ENCODE peak calls at places on chromosomes 12 and 14, in four cellular contexts. One of them, this sample, is unnamed.

GRCh38 chr14:92931681-92932447 is 8.9 kb downstream of the CHGA start:
- DNase-seq in NCI-H1092: no peak
- DNase-seq in stimulated activated CD4-positive, alpha-beta T cell treated with anti-CD3 and anti-CD28 coated beads, Interleukin-4, amount 100 ng/mL, for 24 hours: no peak
- DNase-seq in stimulated activated CD8-positive, alpha-beta memory T cell treated with anti-CD3 and anti-CD28 coated beads, Interleukin-7, amount 100 ng/mL, for 24 hours: no peak
- DNase-seq in this sample: no peak

GRCh38 chr12:115922952-115923564 is 354.4 kb downstream of the MED13L start:
- DNase-seq in NCI-H1092: no peak
- DNase-seq in stimulated activated CD4-positive, alpha-beta T cell treated with anti-CD3 and anti-CD28 coated beads, Interleukin-4, amount 100 ng/mL, for 24 hours: no peak
- DNase-seq in stimulated activated CD8-positive, alpha-beta memory T cell treated with anti-CD3 and anti-CD28 coated beads, Interleukin-7, amount 100 ng/mL, for 24 hours: no peak
- DNase-seq in this sample: peak

GRCh38 chr14:99454246-99454645 is 26.4 kb downstream of the SETD3 start:
- DNase-seq in NCI-H1092: no peak
- DNase-seq in stimulated activated CD8-positive, alpha-beta memory T cell treated with anti-CD3 and anti-CD28 coated beads, Interleukin-7, amount 100 ng/mL, for 24 hours: no peak
- DNase-seq in stimulated activated CD4-positive, alpha-beta T cell treated with anti-CD3 and anti-CD28 coated beads, Interleukin-4, amount 100 ng/mL, for 24 hours: no peak
- DNase-seq in this sample: no peak

GRCh38 chr14:81400202-81400678 is at the start of gene STON2:
- DNase-seq in stimulated activated CD4-positive, alpha-beta T cell treated with anti-CD3 and anti-CD28 coated beads, Interleukin-4, amount 100 ng/mL, for 24 hours: peak
- DNase-seq in stimulated activated CD8-positive, alpha-beta memory T cell treated with anti-CD3 and anti-CD28 coated beads, Interleukin-7, amount 100 ng/mL, for 24 hours: no peak
- DNase-seq in NCI-H1092: peak
- DNase-seq in this sample: peak

GRCh38 chr12:52032431-52032796 is 18.8 kb upstream of the NR4A1 start:
- DNase-seq in NCI-H1092: no peak
- DNase-seq in stimulated activated CD4-positive, alpha-beta T cell treated with anti-CD3 and anti-CD28 coated beads, Interleukin-4, amount 100 ng/mL, for 24 hours: no peak
- DNase-seq in stimulated activated CD8-positive, alpha-beta memory T cell treated with anti-CD3 and anti-CD28 coated beads, Interleukin-7, amount 100 ng/mL, for 24 hours: no peak
- DNase-seq in this sample: no peak

GRCh38 chr12:72388322-72388721 is 116.2 kb downstream of the TRHDE start:
- DNase-seq in stimulated activated CD8-positive, alpha-beta memory T cell treated with anti-CD3 and anti-CD28 coated beads, Interleukin-7, amount 100 ng/mL, for 24 hours: no peak
- DNase-seq in stimulated activated CD4-positive, alpha-beta T cell treated with anti-CD3 and anti-CD28 coated beads, Interleukin-4, amount 100 ng/mL, for 24 hours: no peak
- DNase-seq in NCI-H1092: no peak
- DNase-seq in this sample: no peak

GRCh38 chr12:47904647-47905312 is at the start of gene VDR:
- DNase-seq in stimulated activated CD4-positive, alpha-beta T cell treated with anti-CD3 and anti-CD28 coated beads, Interleukin-4, amount 100 ng/mL, for 24 hours: peak
- DNase-seq in NCI-H1092: peak
- DNase-seq in stimulated activated CD8-positive, alpha-beta memory T cell treated with anti-CD3 and anti-CD28 coated beads, Interleukin-7, amount 100 ng/mL, for 24 hours: peak
- DNase-seq in this sample: no peak

GRCh38 chr14:49193365-49194050 is 392.7 kb downstream of the RPS29 start:
- DNase-seq in stimulated activated CD8-positive, alpha-beta memory T cell treated with anti-CD3 and anti-CD28 coated beads, Interleukin-7, amount 100 ng/mL, for 24 hours: no peak
- DNase-seq in NCI-H1092: no peak
- DNase-seq in stimulated activated CD4-positive, alpha-beta T cell treated with anti-CD3 and anti-CD28 coated beads, Interleukin-4, amount 100 ng/mL, for 24 hours: no peak
- DNase-seq in this sample: no peak

GRCh38 chr12:124684496-124684895 is 117.1 kb upstream of the NCOR2 start:
- DNase-seq in stimulated activated CD4-positive, alpha-beta T cell treated with anti-CD3 and anti-CD28 coated beads, Interleukin-4, amount 100 ng/mL, for 24 hours: no peak
- DNase-seq in stimulated activated CD8-positive, alpha-beta memory T cell treated with anti-CD3 and anti-CD28 coated beads, Interleukin-7, amount 100 ng/mL, for 24 hours: no peak
- DNase-seq in NCI-H1092: no peak
- DNase-seq in this sample: no peak

GRCh38 chr12:52044284-52044983 is 6.8 kb upstream of the NR4A1 start:
- DNase-seq in stimulated activated CD4-positive, alpha-beta T cell treated with anti-CD3 and anti-CD28 coated beads, Interleukin-4, amount 100 ng/mL, for 24 hours: no peak
- DNase-seq in NCI-H1092: no peak
- DNase-seq in stimulated activated CD8-positive, alpha-beta memory T cell treated with anti-CD3 and anti-CD28 coated beads, Interleukin-7, amount 100 ng/mL, for 24 hours: no peak
- DNase-seq in this sample: no peak

GRCh38 chr12:29223431-29223830 is 74.4 kb downstream of the FAR2 start:
- DNase-seq in NCI-H1092: no peak
- DNase-seq in stimulated activated CD8-positive, alpha-beta memory T cell treated with anti-CD3 and anti-CD28 coated beads, Interleukin-7, amount 100 ng/mL, for 24 hours: no peak
- DNase-seq in stimulated activated CD4-positive, alpha-beta T cell treated with anti-CD3 and anti-CD28 coated beads, Interleukin-4, amount 100 ng/mL, for 24 hours: no peak
- DNase-seq in this sample: no peak

GRCh38 chr14:70086685-70087379 is 101.9 kb downstream of the SLC8A3 start:
- DNase-seq in stimulated activated CD8-positive, alpha-beta memory T cell treated with anti-CD3 and anti-CD28 coated beads, Interleukin-7, amount 100 ng/mL, for 24 hours: no peak
- DNase-seq in NCI-H1092: no peak
- DNase-seq in stimulated activated CD4-positive, alpha-beta T cell treated with anti-CD3 and anti-CD28 coated beads, Interleukin-4, amount 100 ng/mL, for 24 hours: no peak
- DNase-seq in this sample: peak

GRCh38 chr14:72894323-72894622 is 372 bp upstream of the DPF3 start:
- DNase-seq in stimulated activated CD8-positive, alpha-beta memory T cell treated with anti-CD3 and anti-CD28 coated beads, Interleukin-7, amount 100 ng/mL, for 24 hours: no peak
- DNase-seq in NCI-H1092: no peak
- DNase-seq in stimulated activated CD4-positive, alpha-beta T cell treated with anti-CD3 and anti-CD28 coated beads, Interleukin-4, amount 100 ng/mL, for 24 hours: no peak
- DNase-seq in this sample: no peak

GRCh38 chr12:3493225-3494049 is 2.4 kb downstream of the PRMT8 start:
- DNase-seq in stimulated activated CD4-positive, alpha-beta T cell treated with anti-CD3 and anti-CD28 coated beads, Interleukin-4, amount 100 ng/mL, for 24 hours: no peak
- DNase-seq in NCI-H1092: no peak
- DNase-seq in stimulated activated CD8-positive, alpha-beta memory T cell treated with anti-CD3 and anti-CD28 coated beads, Interleukin-7, amount 100 ng/mL, for 24 hours: no peak
- DNase-seq in this sample: peak

GRCh38 chr12:69875416-69875815 is 50.4 kb downstream of the MYRFL start:
- DNase-seq in stimulated activated CD4-positive, alpha-beta T cell treated with anti-CD3 and anti-CD28 coated beads, Interleukin-4, amount 100 ng/mL, for 24 hours: no peak
- DNase-seq in NCI-H1092: no peak
- DNase-seq in stimulated activated CD8-positive, alpha-beta memory T cell treated with anti-CD3 and anti-CD28 coated beads, Interleukin-7, amount 100 ng/mL, for 24 hours: no peak
- DNase-seq in this sample: no peak

GRCh38 chr14:92531151-92531873 is 17.7 kb downstream of the RIN3 start:
- DNase-seq in stimulated activated CD8-positive, alpha-beta memory T cell treated with anti-CD3 and anti-CD28 coated beads, Interleukin-7, amount 100 ng/mL, for 24 hours: peak
- DNase-seq in stimulated activated CD4-positive, alpha-beta T cell treated with anti-CD3 and anti-CD28 coated beads, Interleukin-4, amount 100 ng/mL, for 24 hours: peak
- DNase-seq in NCI-H1092: no peak
- DNase-seq in this sample: peak

GRCh38 chr14:76323331-76324050 is 52.4 kb upstream of the ESRRB start:
- DNase-seq in NCI-H1092: no peak
- DNase-seq in stimulated activated CD4-positive, alpha-beta T cell treated with anti-CD3 and anti-CD28 coated beads, Interleukin-4, amount 100 ng/mL, for 24 hours: no peak
- DNase-seq in stimulated activated CD8-positive, alpha-beta memory T cell treated with anti-CD3 and anti-CD28 coated beads, Interleukin-7, amount 100 ng/mL, for 24 hours: no peak
- DNase-seq in this sample: no peak

GRCh38 chr14:56195727-56196126 is 77.5 kb downstream of the PELI2 start:
- DNase-seq in stimulated activated CD4-positive, alpha-beta T cell treated with anti-CD3 and anti-CD28 coated beads, Interleukin-4, amount 100 ng/mL, for 24 hours: peak
- DNase-seq in stimulated activated CD8-positive, alpha-beta memory T cell treated with anti-CD3 and anti-CD28 coated beads, Interleukin-7, amount 100 ng/mL, for 24 hours: no peak
- DNase-seq in NCI-H1092: peak
- DNase-seq in this sample: peak

GRCh38 chr12:124579921-124580517 is 12.6 kb upstream of the NCOR2 start:
- DNase-seq in stimulated activated CD8-positive, alpha-beta memory T cell treated with anti-CD3 and anti-CD28 coated beads, Interleukin-7, amount 100 ng/mL, for 24 hours: no peak
- DNase-seq in NCI-H1092: no peak
- DNase-seq in stimulated activated CD4-positive, alpha-beta T cell treated with anti-CD3 and anti-CD28 coated beads, Interleukin-4, amount 100 ng/mL, for 24 hours: no peak
- DNase-seq in this sample: no peak

GRCh38 chr14:60094306-60094897 is 2.7 kb downstream of the PCNX4 start:
- DNase-seq in stimulated activated CD8-positive, alpha-beta memory T cell treated with anti-CD3 and anti-CD28 coated beads, Interleukin-7, amount 100 ng/mL, for 24 hours: no peak
- DNase-seq in NCI-H1092: no peak
- DNase-seq in stimulated activated CD4-positive, alpha-beta T cell treated with anti-CD3 and anti-CD28 coated beads, Interleukin-4, amount 100 ng/mL, for 24 hours: no peak
- DNase-seq in this sample: peak

GRCh38 chr12:70920251-70920851 is at the start of gene PTPRR:
- DNase-seq in NCI-H1092: peak
- DNase-seq in stimulated activated CD4-positive, alpha-beta T cell treated with anti-CD3 and anti-CD28 coated beads, Interleukin-4, amount 100 ng/mL, for 24 hours: no peak
- DNase-seq in stimulated activated CD8-positive, alpha-beta memory T cell treated with anti-CD3 and anti-CD28 coated beads, Interleukin-7, amount 100 ng/mL, for 24 hours: no peak
- DNase-seq in this sample: no peak